ENCODE peak calls at places on chromosomes 4 and X, in six cellular contexts. C is AG09309; E is astrocyte of the cerebellum; O is CD8-positive, alpha-beta T cell; W is brain microvascular endothelial cell; J is astrocyte of the spinal cord. G is an unnamed sample.

GRCh38 chrX:102339312-102340298 is 92.6 kb downstream of the NXF2 start:
- DNase-seq in O (no peak), C (no peak), W (no peak), E (no peak), J (no peak), G (no peak)

GRCh38 chrX:153460826-153461225 is 9.6 kb downstream of the HAUS7 start:
- DNase-seq in O (peak; percentile 66), J (peak; percentile 45), C (no peak), E (no peak), W (no peak), G (peak; percentile 48)

GRCh38 chr4:149072359-149072758 is 630.1 kb upstream of the NR3C2 start:
- DNase-seq in O (no peak), W (no peak), C (no peak), E (no peak), J (no peak), G (no peak)

GRCh38 chrX:63713510-63713909 is 71.5 kb downstream of the ARHGEF9 start:
- DNase-seq in E (no peak), J (peak; percentile 6), O (no peak), C (no peak), W (no peak), G (peak; percentile 2)

GRCh38 chrX:109624022-109624421 is 950 bp downstream of the KCNE5 start:
- DNase-seq in E (no peak), C (no peak), W (no peak), J (no peak), O (no peak), G (no peak)

GRCh38 chr4:161376275-161376674 is 787.5 kb downstream of the FSTL5 start:
- DNase-seq in C (no peak), E (no peak), W (no peak), J (peak; percentile 2), O (no peak), G (no peak)

GRCh38 chr4:147076179-147076578 is 130.5 kb upstream of the TTC29 start:
- DNase-seq in O (no peak), E (no peak), J (no peak), W (no peak), C (no peak), G (peak; percentile 10)

GRCh38 chr4:4426511-4427477 is 39.9 kb downstream of the NSG1 start:
- DNase-seq in O (peak; percentile 32), E (peak; percentile 19), W (no peak), C (no peak), J (peak; percentile 47), G (no peak)

GRCh38 chrX:98379134-98379533 is 1495.4 kb downstream of the RPA4 start:
- DNase-seq in J (no peak), O (no peak), W (no peak), C (no peak), E (no peak), G (no peak)

GRCh38 chrX:24014388-24015018 is 12.5 kb downstream of the KLHL15 start:
- DNase-seq in J (no peak), O (no peak), E (no peak), W (no peak), C (no peak), G (peak; percentile 12)

GRCh38 chr4:5632571-5632970 is 75.8 kb downstream of the EVC2 start:
- DNase-seq in E (no peak), W (no peak), C (no peak), J (no peak), O (no peak), G (no peak)

GRCh38 chr4:48653217-48654014 is 126.7 kb downstream of the FRYL start:
- DNase-seq in C (peak; percentile 4), W (peak; percentile 74), J (peak; percentile 82), E (peak; percentile 74), O (no peak), G (peak; percentile 82)

GRCh38 chr4:134328741-134329140 is 127.2 kb upstream of the PABPC4L start:
- DNase-seq in J (no peak), O (no peak), C (no peak), E (no peak), W (no peak), G (no peak)

GRCh38 chrX:9379697-9380551 is 84.9 kb upstream of the TBL1X start:
- DNase-seq in C (no peak), O (no peak), E (no peak), W (peak; percentile 27), J (peak; percentile 46), G (peak; percentile 64)

GRCh38 chr4:21991050-21991449 is 42.5 kb upstream of the KCNIP4 start:
- DNase-seq in J (peak; percentile 5), E (peak; percentile 2), W (no peak), C (peak; percentile 20), O (no peak), G (peak; percentile 27)

GRCh38 chr4:92497141-92497540 is 193.4 kb downstream of the GRID2 start:
- DNase-seq in O (no peak), J (no peak), W (no peak), C (no peak), E (no peak), G (no peak)

GRCh38 chrX:34656467-34656841 is 631 bp downstream of the TMEM47 start:
- DNase-seq in O (no peak), E (no peak), C (no peak), J (no peak), W (no peak), G (no peak)

GRCh38 chr4:40419231-40419912 is 84.2 kb downstream of the CHRNA9 start:
- DNase-seq in O (no peak), W (no peak), J (no peak), C (no peak), E (no peak), G (no peak)

GRCh38 chr4:123488916-123489315 is 92.3 kb downstream of the SPRY1 start:
- DNase-seq in C (no peak), W (peak; percentile 81), E (no peak), J (peak; percentile 78), O (no peak), G (peak; percentile 72)

GRCh38 chr4:159455675-159456235 is 352.9 kb downstream of the RAPGEF2 start:
- DNase-seq in J (peak; percentile 73), E (no peak), W (peak; percentile 62), C (no peak), O (no peak), G (peak; percentile 55)

GRCh38 chrX:15956684-15957083 is 102.1 kb upstream of the AP1S2 start:
- DNase-seq in O (no peak), W (peak; percentile 16), C (peak; percentile 2), E (no peak), J (peak; percentile 37), G (peak; percentile 15)

GRCh38 chr4:119646347-119647071 is 17.9 kb upstream of the PDE5A start:
- DNase-seq in J (peak; percentile 83), W (no peak), O (no peak), E (peak; percentile 91), C (no peak), G (peak; percentile 78)

GRCh38 chr4:6179362-6179761 is 21.0 kb downstream of the JAKMIP1 start:
- DNase-seq in J (no peak), E (no peak), O (no peak), W (no peak), C (no peak), G (no peak)

GRCh38 chr4:140343303-140343702 is 30.1 kb upstream of the SCOC start:
- DNase-seq in O (no peak), W (no peak), E (no peak), C (no peak), J (no peak), G (no peak)

GRCh38 chr4:38082424-38083374 is 122.5 kb downstream of the PTTG2 start:
- DNase-seq in W (peak; percentile 30), E (no peak), O (no peak), J (peak; percentile 80), C (no peak), G (peak; percentile 97)

GRCh38 chr4:79788884-79789283 is 284.1 kb downstream of the ANTXR2 start:
- DNase-seq in W (no peak), O (no peak), J (no peak), E (no peak), C (no peak), G (no peak)

GRCh38 chr4:6196324-6196723 is 4.0 kb downstream of the JAKMIP1 start:
- DNase-seq in W (no peak), J (no peak), C (no peak), E (no peak), O (no peak), G (no peak)

GRCh38 chr4:186151499-186151898 is 39.9 kb upstream of the CYP4V2 start:
- DNase-seq in C (no peak), J (no peak), W (no peak), E (no peak), O (no peak), G (no peak)

GRCh38 chr4:186150926-186151325 is 40.4 kb upstream of the CYP4V2 start:
- DNase-seq in J (no peak), C (no peak), E (no peak), O (no peak), W (no peak), G (no peak)

GRCh38 chr4:186146443-186146842 is 41.9 kb downstream of the FAM149A start:
- DNase-seq in J (no peak), W (no peak), O (no peak), E (no peak), C (no peak), G (no peak)

GRCh38 chr4:186148335-186148975 is 42.9 kb upstream of the CYP4V2 start:
- DNase-seq in E (no peak), J (no peak), C (no peak), W (no peak), O (no peak), G (no peak)

DNA sequence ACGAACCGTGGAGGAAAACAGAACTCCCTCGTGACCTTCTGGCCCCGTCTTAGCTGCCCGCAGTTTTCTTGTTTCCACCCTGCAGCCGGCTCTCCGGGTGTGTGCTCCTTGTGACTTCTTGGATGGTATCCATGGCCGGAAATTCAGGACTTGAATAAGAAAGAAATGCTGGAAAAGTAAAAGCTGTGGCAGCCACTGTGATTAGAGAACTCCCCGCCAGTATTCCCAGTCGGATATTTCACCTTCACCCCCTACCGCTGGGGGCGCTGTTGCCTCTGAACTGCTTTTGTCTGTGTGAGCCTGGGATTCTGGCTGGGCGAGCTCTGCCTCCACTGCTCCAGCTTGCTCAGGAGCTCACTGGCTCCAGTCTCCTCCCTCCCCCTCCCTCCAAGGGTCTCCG is 41.5 kb upstream of the CYP4V2 start:
- DNase-seq in J (peak; percentile 12), E (no peak), C (no peak), W (peak; percentile 21), O (peak; percentile 61), G (peak; percentile 42)
- TF ChIP-seq CTCF in J (peak; percentile 58), E (peak; percentile 54), C (peak; percentile 59), W (peak; percentile 88), O (peak; percentile 42), G (peak; percentile 58)

DNA sequence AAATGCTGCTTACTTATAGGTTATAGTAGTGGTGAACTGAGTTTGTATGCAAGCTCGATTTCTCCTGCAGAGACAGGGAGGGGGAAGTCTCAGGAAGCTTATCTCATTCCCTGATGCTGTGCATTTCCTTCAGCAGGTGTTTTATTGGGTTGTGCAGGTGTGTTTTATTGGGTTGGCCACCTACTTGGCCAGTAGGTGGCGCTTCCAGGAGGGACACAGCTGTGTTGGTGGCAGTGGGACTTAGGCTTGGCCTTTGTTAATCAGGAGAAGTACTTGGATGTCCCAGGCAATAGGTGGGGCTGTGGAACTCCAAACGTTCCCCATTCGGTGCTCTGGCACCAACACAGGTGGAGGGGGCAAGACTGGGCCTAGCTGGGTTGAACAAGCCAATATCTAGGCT is 196.0 kb upstream of the DCAF8L1 start:
- DNase-seq in E (no peak), W (no peak), O (no peak), J (no peak), C (no peak), G (no peak)
- TF ChIP-seq CTCF in E (peak; percentile 18), W (peak; percentile 57), O (no peak), J (peak; percentile 35), C (no peak), G (no peak)

GRCh38 chr4:7196731-7197130 is 4.4 kb downstream of the SORCS2 start:
- DNase-seq in W (no peak), J (no peak), O (no peak), E (no peak), C (no peak), G (no peak)
- TF ChIP-seq CTCF in W (no peak), J (no peak), O (no peak), E (no peak), C (no peak), G (no peak)

GRCh38 chr4:141464366-141464765 is 172.0 kb upstream of the IL15 start:
- DNase-seq in C (no peak), O (no peak), W (no peak), J (no peak), E (no peak), G (no peak)
- TF ChIP-seq CTCF in C (no peak), O (no peak), W (no peak), J (no peak), E (no peak), G (no peak)